ENCODE peak calls at places on chromosomes 7 and 10, in eight cellular contexts. G, O, R, B, F, X, U and C are unnamed samples.

GRCh38 chr7:77348371-77348813 is 67.8 kb downstream of the GSAP start:
- DNase-seq in F (no peak), B (no peak), X (no peak), O (peak; percentile 80), U (no peak), G (peak; percentile 46), R (no peak), C (peak; percentile 74)

GRCh38 chr7:99102361-99102760 is 41.5 kb downstream of the SMURF1 start:
- DNase-seq in U (no peak), B (no peak), F (no peak), O (no peak), R (no peak), G (no peak), X (no peak), C (no peak)

GRCh38 chr10:3090914-3091313 is 23.6 kb downstream of the PFKP start:
- DNase-seq in X (peak; percentile 61), R (no peak), O (no peak), U (peak; percentile 90), G (peak; percentile 82), F (no peak), B (no peak), C (no peak)

GRCh38 chr7:37208528-37208927 is 240.1 kb downstream of the ELMO1 start:
- DNase-seq in X (peak; percentile 15), O (peak; percentile 52), R (no peak), U (no peak), F (peak; percentile 58), B (no peak), G (peak; percentile 44), C (no peak)

GRCh38 chr7:78140109-78140508 is 341.5 kb downstream of the PHTF2 start:
- DNase-seq in B (no peak), F (no peak), U (no peak), O (no peak), G (no peak), R (no peak), X (no peak), C (no peak)

GRCh38 chr10:109963439-109963838 is 40.1 kb upstream of the XPNPEP1 start:
- DNase-seq in B (no peak), R (no peak), U (no peak), G (no peak), X (no peak), O (no peak), F (no peak), C (no peak)

GRCh38 chr10:68296833-68297232 is 35.0 kb upstream of the HNRNPH3 start:
- DNase-seq in F (no peak), O (no peak), R (no peak), B (no peak), X (no peak), U (no peak), G (no peak), C (no peak)

GRCh38 chr7:121126801-121127534 is 138.5 kb downstream of the CPED1 start:
- DNase-seq in O (peak; percentile 15), U (no peak), B (no peak), F (no peak), R (no peak), G (peak; percentile 60), X (no peak), C (peak; percentile 3)